ENCODE peak calls at places on chromosomes 11 and 22, in seven cellular contexts. V, G, Z, C, O, Q and Y are unnamed samples.

GRCh38 chr11:10632483-10632882 is 61.1 kb downstream of the IRAG1 start:
- DNase-seq in V (no peak), G (no peak), Z (no peak), C (no peak), O (no peak), Q (no peak), Y (no peak)

GRCh38 chr11:22656128-22656527 is 10.3 kb upstream of the GAS2 start:
- DNase-seq in V (no peak), G (no peak), Z (no peak), C (no peak), O (no peak), Q (no peak), Y (no peak)

GRCh38 chr11:7278314-7278917 is 26.7 kb downstream of the SYT9 start:
- DNase-seq in V (no peak), G (peak), Z (no peak), C (no peak), O (no peak), Q (no peak), Y (no peak)

GRCh38 chr11:108857382-108857781 is 192.5 kb downstream of the DDX10 start:
- DNase-seq in V (no peak), G (no peak), Z (no peak), C (no peak), O (no peak), Q (no peak), Y (no peak)

GRCh38 chr11:26730711-26731460 is 9.0 kb upstream of the SLC5A12 start:
- DNase-seq in V (no peak), G (no peak), Z (no peak), C (no peak), O (no peak), Q (no peak), Y (no peak)

GRCh38 chr11:70032943-70033710 is 45.0 kb upstream of the ANO1 start:
- DNase-seq in V (no peak), G (no peak), Z (no peak), C (no peak), O (no peak), Q (no peak), Y (no peak)

GRCh38 chr11:5556596-5557188 is 8.4 kb upstream of the OR52H1 start:
- DNase-seq in V (no peak), G (no peak), Z (no peak), C (no peak), O (no peak), Q (no peak), Y (no peak)

GRCh38 chr11:92225563-92226308 is 1.1 kb downstream of the FAT3 start:
- DNase-seq in V (peak), G (no peak), Z (no peak), C (no peak), O (no peak), Q (peak), Y (no peak)

GRCh38 chr11:47587039-47587675 is 679 bp downstream of the FAM180B start:
- DNase-seq in V (no peak), G (no peak), Z (no peak), C (no peak), O (peak), Q (no peak), Y (no peak)

GRCh38 chr22:17664414-17665045 is 26.0 kb downstream of the BCL2L13 start:
- DNase-seq in V (no peak), G (no peak), Z (no peak), C (no peak), O (no peak), Q (no peak), Y (no peak)
- TF ChIP-seq CTCF in V (no peak), G (no peak), Z (no peak), C (no peak), O (no peak), Q (no peak), Y (no peak)

DNA sequence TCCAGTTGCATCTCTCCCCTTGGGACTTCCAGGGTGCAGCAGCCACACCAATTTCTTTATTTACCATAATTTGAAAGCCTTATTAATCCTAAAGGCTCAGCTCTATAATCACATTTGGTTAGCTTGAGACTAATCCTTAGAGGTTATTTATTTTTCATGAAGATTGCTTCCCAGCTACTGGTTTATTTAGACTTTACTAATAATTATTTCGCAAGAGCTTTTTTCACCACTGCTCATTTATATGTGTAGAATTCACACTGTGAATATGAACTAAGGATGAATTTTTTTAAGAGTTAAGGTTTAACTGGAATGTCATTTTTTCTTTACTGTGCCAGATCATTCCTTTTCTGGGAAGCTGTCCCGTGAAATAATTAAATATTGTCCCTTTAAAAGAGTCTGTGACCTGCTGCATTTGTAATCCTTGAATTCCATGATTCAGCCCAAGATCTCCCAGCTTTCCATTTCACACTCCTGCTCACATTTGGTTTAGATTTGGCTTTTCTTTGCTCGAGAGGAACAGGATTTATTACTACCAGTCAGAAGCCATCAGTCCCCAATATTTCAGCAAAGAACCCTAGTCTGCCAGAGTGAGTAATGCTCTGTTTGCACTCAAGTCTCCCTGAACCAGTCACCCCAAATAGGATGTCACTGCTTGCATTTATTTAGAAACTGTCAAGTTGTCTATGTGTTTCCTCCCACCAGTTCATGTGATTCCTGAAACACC is 4.4 kb upstream of the CD44 start:
- DNase-seq in V (no peak), G (no peak), Z (no peak), C (no peak), O (no peak), Q (no peak), Y (no peak)
- TF ChIP-seq EP300 in V (no peak), G (no peak), Z (no peak), C (no peak), O (no peak), Q (no peak), Y (no peak)

GRCh38 chr11:35223429-35223828 is 84.5 kb downstream of the CD44 start:
- DNase-seq in V (peak), G (no peak), Z (no peak), C (no peak), O (no peak), Q (no peak), Y (no peak)
- TF ChIP-seq CTCF in V (no peak), G (no peak), Z (no peak), C (no peak), O (no peak), Q (no peak), Y (no peak)

DNA sequence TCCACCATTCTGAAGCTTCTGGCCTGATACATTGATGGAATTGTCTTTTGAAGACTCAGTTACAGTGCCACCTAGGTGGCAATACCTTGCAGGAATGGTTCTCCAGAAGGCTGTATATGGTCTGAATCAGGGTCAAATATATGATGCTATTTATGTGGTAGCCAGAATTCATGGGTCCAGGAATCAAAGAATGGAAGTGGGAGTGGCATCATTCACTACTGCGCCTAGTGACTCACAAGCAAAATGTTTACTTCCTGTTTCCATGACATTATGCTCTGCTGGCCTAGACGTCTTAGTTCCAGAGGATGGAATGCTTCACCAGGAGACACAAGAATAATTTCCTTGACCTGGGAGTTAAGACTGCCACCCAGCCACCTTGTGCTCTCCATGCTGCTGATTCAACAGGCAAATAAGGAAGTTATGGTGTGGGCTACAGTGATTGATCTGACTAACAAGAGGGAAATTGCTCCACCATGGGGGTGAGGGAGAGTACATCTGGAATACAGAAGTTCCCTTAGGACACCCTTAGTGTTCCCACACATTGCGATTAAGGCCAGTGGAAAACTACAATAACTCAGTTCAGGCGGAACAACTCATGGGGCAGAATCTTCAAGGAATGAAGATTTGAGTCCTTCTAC is 491.8 kb downstream of the ETS1 start:
- DNase-seq in V (no peak), G (peak), Z (no peak), C (no peak), O (no peak), Q (no peak), Y (no peak)
- TF ChIP-seq EP300 in V (no peak), G (no peak), Z (no peak), C (no peak), O (no peak), Q (no peak), Y (no peak)

GRCh38 chr11:126400019-126400962 is 44.8 kb downstream of the ST3GAL4 start:
- DNase-seq in V (no peak), G (no peak), Z (no peak), C (no peak), O (peak), Q (no peak), Y (no peak)

GRCh38 chr11:126403658-126404057 is 48.2 kb downstream of the ST3GAL4 start:
- DNase-seq in V (no peak), G (no peak), Z (no peak), C (no peak), O (peak), Q (no peak), Y (no peak)

GRCh38 chr11:126404367-126404766 is 48.9 kb downstream of the ST3GAL4 start:
- DNase-seq in V (no peak), G (no peak), Z (no peak), C (no peak), O (no peak), Q (no peak), Y (no peak)

GRCh38 chr11:126405374-126405773 is 49.9 kb downstream of the ST3GAL4 start:
- DNase-seq in V (no peak), G (no peak), Z (peak), C (peak), O (no peak), Q (no peak), Y (peak)

DNA sequence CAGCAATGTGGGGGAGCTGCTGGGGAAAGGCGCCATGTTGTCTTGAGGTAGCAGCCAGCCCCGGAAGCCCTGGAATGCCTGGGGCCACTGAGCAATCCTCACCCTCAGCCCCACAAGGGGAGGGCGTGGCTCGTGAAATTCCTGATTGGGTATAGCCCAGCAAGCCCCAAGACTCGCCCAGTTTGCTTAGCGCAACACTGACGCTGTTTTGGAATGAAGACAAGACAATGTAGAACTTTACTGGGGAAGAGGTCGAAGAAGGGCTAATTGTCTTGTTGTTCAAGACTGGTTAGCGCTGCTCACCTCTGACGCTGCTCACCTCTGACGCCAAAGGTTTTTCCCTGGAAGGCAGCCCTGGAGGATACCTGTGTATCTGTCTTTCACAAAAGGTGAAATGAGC is 47.6 kb downstream of the ST3GAL4 start:
- DNase-seq in V (no peak), G (peak), Z (no peak), C (peak), O (peak), Q (peak), Y (no peak)
- TF ChIP-seq CTCF in V (no peak), G (no peak), Z (no peak), C (no peak), O (no peak), Q (no peak), Y (no peak)

GRCh38 chr11:111633248-111633647 is 31.0 kb downstream of the SIK2 start:
- DNase-seq in V (no peak), G (no peak), Z (no peak), C (no peak), O (no peak), Q (no peak), Y (no peak)
- TF ChIP-seq EP300 in V (no peak), G (no peak), Z (no peak), C (no peak), O (no peak), Q (no peak), Y (no peak)